ENCODE peak calls at places on chromosomes 4 and X, in six cellular contexts. One of them, this sample, is unnamed.

GRCh38 chr4:22055954-22056353 is 107.4 kb upstream of the KCNIP4 start:
- DNase-seq in AG09319: no peak
- DNase-seq in HEK293T: no peak
- DNase-seq in mesendoderm: no peak
- DNase-seq in NCI-H446 treated with DMSO at 0.1 percent for 48 hours: no peak
- DNase-seq in RWPE1: no peak
- DNase-seq in this sample: no peak

GRCh38 chr4:123640271-123640670 is 243.7 kb downstream of the SPRY1 start:
- DNase-seq in AG09319: no peak
- DNase-seq in HEK293T: no peak
- DNase-seq in mesendoderm: no peak
- DNase-seq in NCI-H446 treated with DMSO at 0.1 percent for 48 hours: no peak
- DNase-seq in RWPE1: no peak
- DNase-seq in this sample: peak; percentile 23

GRCh38 chrX:33134164-33134563 is 77.2 kb downstream of the DMD start:
- DNase-seq in AG09319: no peak
- DNase-seq in HEK293T: no peak
- DNase-seq in mesendoderm: no peak
- DNase-seq in NCI-H446 treated with DMSO at 0.1 percent for 48 hours: no peak
- DNase-seq in RWPE1: no peak
- DNase-seq in this sample: no peak

GRCh38 chr4:19030048-19030447 is 1008.5 kb upstream of the LCORL start:
- DNase-seq in AG09319: no peak
- DNase-seq in HEK293T: no peak
- DNase-seq in mesendoderm: peak; percentile 40
- DNase-seq in NCI-H446 treated with DMSO at 0.1 percent for 48 hours: no peak
- DNase-seq in RWPE1: no peak
- DNase-seq in this sample: no peak

GRCh38 chr4:88865051-88865450 is 167.4 kb upstream of the NAP1L5 start:
- DNase-seq in AG09319: no peak
- DNase-seq in HEK293T: no peak
- DNase-seq in mesendoderm: no peak
- DNase-seq in NCI-H446 treated with DMSO at 0.1 percent for 48 hours: no peak
- DNase-seq in RWPE1: peak; percentile 55
- DNase-seq in this sample: no peak

GRCh38 chr4:112563431-112564200 is 47.6 kb upstream of the NEUROG2 start:
- DNase-seq in AG09319: no peak
- DNase-seq in HEK293T: no peak
- DNase-seq in mesendoderm: no peak
- DNase-seq in NCI-H446 treated with DMSO at 0.1 percent for 48 hours: peak; percentile 70
- DNase-seq in RWPE1: no peak
- DNase-seq in this sample: no peak

GRCh38 chr4:109611045-109611616 is 51.1 kb downstream of the MCUB start:
- DNase-seq in AG09319: no peak
- DNase-seq in HEK293T: no peak
- DNase-seq in mesendoderm: peak; percentile 39
- DNase-seq in NCI-H446 treated with DMSO at 0.1 percent for 48 hours: no peak
- DNase-seq in RWPE1: no peak
- DNase-seq in this sample: no peak

GRCh38 chrX:103615781-103616180 is 8.0 kb downstream of the TCEAL3 start:
- DNase-seq in AG09319: no peak
- DNase-seq in HEK293T: no peak
- DNase-seq in mesendoderm: no peak
- DNase-seq in NCI-H446 treated with DMSO at 0.1 percent for 48 hours: no peak
- DNase-seq in RWPE1: no peak
- DNase-seq in this sample: no peak

GRCh38 chr4:123481034-123481433 is 84.4 kb downstream of the SPRY1 start:
- DNase-seq in AG09319: no peak
- DNase-seq in HEK293T: no peak
- DNase-seq in mesendoderm: no peak
- DNase-seq in NCI-H446 treated with DMSO at 0.1 percent for 48 hours: no peak
- DNase-seq in RWPE1: no peak
- DNase-seq in this sample: no peak

GRCh38 chrX:110066488-110067225 is 63.7 kb downstream of the TMEM164 start:
- DNase-seq in AG09319: no peak
- DNase-seq in HEK293T: no peak
- DNase-seq in mesendoderm: no peak
- DNase-seq in NCI-H446 treated with DMSO at 0.1 percent for 48 hours: no peak
- DNase-seq in RWPE1: no peak
- DNase-seq in this sample: no peak

GRCh38 chr4:141133146-141134006 is at the start of gene RNF150:
- DNase-seq in AG09319: peak; percentile 89
- DNase-seq in HEK293T: peak; percentile 77
- DNase-seq in mesendoderm: peak; percentile 96
- DNase-seq in NCI-H446 treated with DMSO at 0.1 percent for 48 hours: peak; percentile 90
- DNase-seq in RWPE1: peak; percentile 69
- DNase-seq in this sample: peak; percentile 71

GRCh38 chr4:127352220-127352619 is 280.5 kb upstream of the INTU start:
- DNase-seq in AG09319: no peak
- DNase-seq in HEK293T: no peak
- DNase-seq in mesendoderm: peak; percentile 73
- DNase-seq in NCI-H446 treated with DMSO at 0.1 percent for 48 hours: no peak
- DNase-seq in RWPE1: no peak
- DNase-seq in this sample: no peak

GRCh38 chr4:47145630-47146029 is 114.3 kb downstream of the GABRB1 start:
- DNase-seq in AG09319: no peak
- DNase-seq in HEK293T: no peak
- DNase-seq in mesendoderm: peak; percentile 55
- DNase-seq in NCI-H446 treated with DMSO at 0.1 percent for 48 hours: no peak
- DNase-seq in RWPE1: peak; percentile 8
- DNase-seq in this sample: no peak

GRCh38 chr4:108168672-108169562 is at the start of gene LEF1:
- DNase-seq in AG09319: no peak
- DNase-seq in HEK293T: peak; percentile 53
- DNase-seq in mesendoderm: peak; percentile 90
- DNase-seq in NCI-H446 treated with DMSO at 0.1 percent for 48 hours: no peak
- DNase-seq in RWPE1: no peak
- DNase-seq in this sample: no peak

GRCh38 chr4:77695769-77696168 is 90.1 kb downstream of the CXCL13 start:
- DNase-seq in AG09319: peak; percentile 38
- DNase-seq in HEK293T: no peak
- DNase-seq in mesendoderm: peak; percentile 71
- DNase-seq in NCI-H446 treated with DMSO at 0.1 percent for 48 hours: no peak
- DNase-seq in RWPE1: peak; percentile 95
- DNase-seq in this sample: peak; percentile 73

GRCh38 chr4:37644962-37645361 is 41.2 kb downstream of the RELL1 start:
- DNase-seq in AG09319: peak; percentile 67
- DNase-seq in HEK293T: no peak
- DNase-seq in mesendoderm: no peak
- DNase-seq in NCI-H446 treated with DMSO at 0.1 percent for 48 hours: peak; percentile 54
- DNase-seq in RWPE1: no peak
- DNase-seq in this sample: no peak

GRCh38 chrX:41759817-41760216 is 35.8 kb downstream of the GPR82 start:
- DNase-seq in AG09319: no peak
- DNase-seq in HEK293T: peak; percentile 31
- DNase-seq in mesendoderm: peak; percentile 51
- DNase-seq in NCI-H446 treated with DMSO at 0.1 percent for 48 hours: no peak
- DNase-seq in RWPE1: no peak
- DNase-seq in this sample: no peak

GRCh38 chrX:51336584-51336983 is 4.0 kb downstream of the NUDT10 start:
- DNase-seq in AG09319: peak; percentile 10
- DNase-seq in HEK293T: peak; percentile 52
- DNase-seq in mesendoderm: peak; percentile 70
- DNase-seq in NCI-H446 treated with DMSO at 0.1 percent for 48 hours: no peak
- DNase-seq in RWPE1: peak; percentile 3
- DNase-seq in this sample: no peak

GRCh38 chr4:89511776-89512175 is 204.2 kb upstream of the GPRIN3 start:
- DNase-seq in AG09319: no peak
- DNase-seq in HEK293T: no peak
- DNase-seq in mesendoderm: peak; percentile 58
- DNase-seq in NCI-H446 treated with DMSO at 0.1 percent for 48 hours: no peak
- DNase-seq in RWPE1: no peak
- DNase-seq in this sample: no peak

GRCh38 chr4:72817012-72817411 is 248.0 kb upstream of the ADAMTS3 start:
- DNase-seq in AG09319: peak; percentile 12
- DNase-seq in HEK293T: no peak
- DNase-seq in mesendoderm: no peak
- DNase-seq in NCI-H446 treated with DMSO at 0.1 percent for 48 hours: no peak
- DNase-seq in RWPE1: no peak
- DNase-seq in this sample: peak; percentile 31

GRCh38 chrX:139691493-139691842 is 16.5 kb downstream of the MCF2 start:
- DNase-seq in AG09319: no peak
- DNase-seq in HEK293T: no peak
- DNase-seq in mesendoderm: peak; percentile 19
- DNase-seq in NCI-H446 treated with DMSO at 0.1 percent for 48 hours: no peak
- DNase-seq in RWPE1: no peak
- DNase-seq in this sample: no peak

This sample was measured in BJ.